ENCODE peak calls at places on chromosomes 4 and X, in nine cellular contexts. J, K, S, Y, H, T, Z, B and G are unnamed samples.

GRCh38 chr4:602559-602942 is 22.8 kb upstream of the PDE6B start:
- DNase-seq in J (peak), K (peak), S (peak), Y (peak), H (peak), T (peak), Z (peak), B (no peak), G (no peak)

GRCh38 chr4:8709729-8710360 is 117.3 kb downstream of the CPZ start:
- DNase-seq in J (no peak), K (peak), S (no peak), Y (peak), H (no peak), T (peak), Z (no peak), B (no peak), G (peak)

GRCh38 chr4:5890063-5890727 is 2.7 kb downstream of the CRMP1 start:
- DNase-seq in J (no peak), K (peak), S (peak), Y (no peak), H (no peak), T (no peak), Z (no peak), B (no peak), G (no peak)

GRCh38 chrX:41198410-41198809 is 113.2 kb downstream of the USP9X start:
- DNase-seq in J (no peak), K (no peak), S (no peak), Y (no peak), H (no peak), T (no peak), Z (no peak), B (no peak), G (no peak)

GRCh38 chr4:52566136-52567031 is 92.7 kb downstream of the USP46 start:
- DNase-seq in J (no peak), K (no peak), S (no peak), Y (no peak), H (no peak), T (no peak), Z (no peak), B (no peak), G (no peak)

GRCh38 chr4:86775061-86775460 is 74.1 kb downstream of the SLC10A6 start:
- DNase-seq in J (no peak), K (no peak), S (no peak), Y (no peak), H (no peak), T (no peak), Z (no peak), B (no peak), G (no peak)

GRCh38 chr4:100428051-100428450 is 89.8 kb downstream of the EMCN start:
- DNase-seq in J (no peak), K (no peak), S (no peak), Y (no peak), H (no peak), T (no peak), Z (no peak), B (no peak), G (no peak)

GRCh38 chr4:7515390-7515902 is 80.7 kb upstream of the PSAPL1 start:
- DNase-seq in J (no peak), K (no peak), S (no peak), Y (no peak), H (no peak), T (no peak), Z (no peak), B (no peak), G (no peak)

GRCh38 chrX:40007136-40007535 is 90.6 kb downstream of the BCOR start:
- DNase-seq in J (no peak), K (peak), S (peak), Y (no peak), H (no peak), T (no peak), Z (no peak), B (no peak), G (no peak)

GRCh38 chr4:56606385-56606784 is 74.7 kb downstream of the HOPX start:
- DNase-seq in J (no peak), K (no peak), S (no peak), Y (no peak), H (no peak), T (no peak), Z (no peak), B (no peak), G (no peak)

GRCh38 chr4:4260185-4260751 is 12.2 kb upstream of the TMEM128 start:
- DNase-seq in J (no peak), K (no peak), S (no peak), Y (no peak), H (no peak), T (no peak), Z (peak), B (no peak), G (no peak)

GRCh38 chrX:23389196-23389792 is 54.6 kb downstream of the PTCHD1 start:
- DNase-seq in J (no peak), K (peak), S (no peak), Y (peak), H (no peak), T (no peak), Z (no peak), B (no peak), G (no peak)

GRCh38 chr4:7430368-7430964 is 4.3 kb downstream of the PSAPL1 start:
- DNase-seq in J (no peak), K (peak), S (peak), Y (peak), H (peak), T (no peak), Z (no peak), B (no peak), G (peak)

GRCh38 chrX:84188320-84188834 is 378 bp upstream of the RPS6KA6 start:
- DNase-seq in J (no peak), K (no peak), S (peak), Y (peak), H (no peak), T (peak), Z (no peak), B (peak), G (peak)

GRCh38 chr4:169208516-169208915 is 62.2 kb downstream of the SH3RF1 start:
- DNase-seq in J (no peak), K (no peak), S (peak), Y (no peak), H (no peak), T (no peak), Z (no peak), B (no peak), G (no peak)

GRCh38 chr4:123632646-123633045 is 236.1 kb downstream of the SPRY1 start:
- DNase-seq in J (no peak), K (no peak), S (no peak), Y (no peak), H (no peak), T (no peak), Z (no peak), B (no peak), G (no peak)

GRCh38 chr4:176545886-176546285 is 226.1 kb downstream of the SPCS3 start:
- DNase-seq in J (no peak), K (no peak), S (no peak), Y (no peak), H (no peak), T (no peak), Z (no peak), B (no peak), G (no peak)

GRCh38 chrX:84729809-84730208 is 227.6 kb upstream of the HDX start:
- DNase-seq in J (no peak), K (peak), S (peak), Y (no peak), H (no peak), T (peak), Z (peak), B (no peak), G (peak)

GRCh38 chrX:11739796-11740195 is 18.2 kb upstream of the MSL3 start:
- DNase-seq in J (no peak), K (no peak), S (no peak), Y (no peak), H (no peak), T (no peak), Z (no peak), B (no peak), G (no peak)

GRCh38 chr4:111871802-111872201 is 273.5 kb upstream of the FAM241A start:
- DNase-seq in J (no peak), K (no peak), S (no peak), Y (no peak), H (no peak), T (no peak), Z (no peak), B (no peak), G (no peak)

GRCh38 chr4:8754634-8755589 is 116.7 kb downstream of the HMX1 start:
- DNase-seq in J (no peak), K (peak), S (no peak), Y (peak), H (peak), T (peak), Z (no peak), B (no peak), G (peak)

GRCh38 chr4:140711910-140712309 is 44.3 kb downstream of the TBC1D9 start:
- DNase-seq in J (no peak), K (no peak), S (no peak), Y (no peak), H (no peak), T (no peak), Z (no peak), B (no peak), G (no peak)

GRCh38 chr4:124711469-124712416 is 789 bp downstream of the ANKRD50 start:
- DNase-seq in J (peak), K (peak), S (peak), Y (peak), H (peak), T (no peak), Z (peak), B (peak), G (peak)

GRCh38 chr4:153963216-153963615 is 174.3 kb upstream of the SFRP2 start:
- DNase-seq in J (no peak), K (no peak), S (peak), Y (no peak), H (no peak), T (no peak), Z (no peak), B (no peak), G (no peak)

GRCh38 chrX:75327607-75328006 is 53.7 kb downstream of the UPRT start:
- DNase-seq in J (no peak), K (no peak), S (no peak), Y (no peak), H (no peak), T (no peak), Z (no peak), B (no peak), G (no peak)

GRCh38 chrX:136710324-136710951 is 62.5 kb downstream of the CD40LG start:
- DNase-seq in J (no peak), K (no peak), S (no peak), Y (no peak), H (no peak), T (no peak), Z (no peak), B (no peak), G (no peak)

GRCh38 chr4:105059337-105059736 is 87.3 kb upstream of the TET2 start:
- DNase-seq in J (no peak), K (no peak), S (no peak), Y (no peak), H (no peak), T (no peak), Z (no peak), B (no peak), G (no peak)

GRCh38 chrX:2552621-2553297 is 52.0 kb upstream of the DHRSX start:
- DNase-seq in J (no peak), K (no peak), S (no peak), Y (no peak), H (no peak), T (no peak), Z (no peak), B (no peak), G (no peak)

DNA sequence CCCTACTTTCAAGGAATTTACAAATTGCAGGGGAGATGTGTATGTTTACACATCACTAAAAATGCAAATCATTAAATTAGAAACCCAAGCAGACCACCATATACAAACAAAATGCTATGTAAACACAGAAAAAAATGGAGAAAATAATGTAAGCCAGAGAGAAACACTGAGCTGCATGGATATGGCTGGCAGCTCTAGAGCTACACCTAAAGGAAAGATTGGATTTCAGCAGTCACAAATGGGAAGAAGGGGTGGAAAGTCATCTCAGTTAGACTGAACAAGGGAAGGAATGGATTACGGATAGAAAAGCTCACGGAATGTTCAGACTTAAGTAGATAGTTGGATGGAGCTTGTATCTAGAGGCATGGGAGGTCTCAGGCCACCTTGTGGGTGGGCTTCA is 186.3 kb downstream of the MOSPD2 start:
- DNase-seq in J (no peak), K (no peak), S (no peak), Y (no peak), H (no peak), T (no peak), Z (no peak), B (no peak), G (no peak)
- TF ChIP-seq CTCF in J (no peak), K (peak), S (no peak), Y (no peak), H (no peak), T (no peak), Z (no peak), B (no peak), G (no peak)

GRCh38 chr4:133483600-133484246 is 334.6 kb downstream of the PCDH10 start:
- DNase-seq in J (no peak), K (peak), S (peak), Y (no peak), H (no peak), T (no peak), Z (no peak), B (no peak), G (no peak)
- TF ChIP-seq CTCF in J (peak), K (peak), S (peak), Y (peak), H (no peak), T (peak), Z (peak), B (no peak), G (no peak)

GRCh38 chr4:88649716-88650115 is 47.9 kb downstream of the NAP1L5 start:
- DNase-seq in J (no peak), K (no peak), S (no peak), Y (no peak), H (no peak), T (no peak), Z (no peak), B (no peak), G (no peak)
- TF ChIP-seq CTCF in J (no peak), K (no peak), S (no peak), Y (no peak), H (no peak), T (no peak), Z (no peak), B (no peak), G (no peak)

DNA sequence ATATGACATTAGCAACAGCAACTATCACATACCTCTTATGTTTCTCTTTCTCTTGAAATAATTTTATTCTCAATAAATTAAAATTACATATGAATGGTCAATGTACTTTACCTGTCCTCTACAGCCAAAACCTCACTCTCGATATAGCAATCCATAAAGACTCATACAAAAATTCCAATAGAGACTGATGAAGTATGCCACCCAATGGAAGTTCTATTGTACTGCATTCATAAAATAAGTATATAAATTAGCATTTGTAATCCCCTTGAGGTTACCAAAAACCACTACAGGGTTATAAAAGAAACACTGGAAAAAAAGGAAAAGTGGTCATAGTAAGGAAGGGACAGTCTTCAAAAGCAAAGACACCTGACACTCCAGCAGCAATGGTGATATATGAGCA is 32.8 kb downstream of the CLDN2 start:
- DNase-seq in J (no peak), K (no peak), S (no peak), Y (no peak), H (no peak), T (no peak), Z (peak), B (no peak), G (no peak)
- TF ChIP-seq CTCF in J (peak), K (peak), S (peak), Y (peak), H (peak), T (peak), Z (peak), B (no peak), G (peak)

DNA sequence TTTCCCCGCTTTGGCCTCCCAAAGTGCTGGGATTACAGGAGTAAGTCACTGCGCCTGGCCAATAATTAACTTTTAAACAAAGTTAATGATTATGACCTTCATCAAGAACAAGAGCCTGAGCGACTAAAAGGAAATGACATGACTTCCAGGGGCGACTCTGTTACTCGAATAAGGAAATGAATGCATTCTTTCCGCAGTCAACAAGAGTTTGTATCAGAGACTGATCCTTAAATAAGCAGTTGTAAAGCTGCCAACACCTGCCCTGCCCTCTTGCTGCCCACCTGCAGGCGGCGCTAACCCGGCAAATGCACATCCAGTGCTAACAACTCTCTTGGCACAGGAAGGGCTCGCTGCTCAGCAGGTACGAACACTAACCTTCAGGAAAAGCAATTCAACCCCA is 27.3 kb downstream of the WDR1 start:
- DNase-seq in J (no peak), K (peak), S (no peak), Y (peak), H (no peak), T (peak), Z (no peak), B (no peak), G (no peak)
- TF ChIP-seq CTCF in J (peak), K (peak), S (peak), Y (peak), H (no peak), T (peak), Z (peak), B (no peak), G (no peak)

GRCh38 chr4:107034091-107034698 is 1.9 kb downstream of the DKK2 start:
- DNase-seq in J (peak), K (peak), S (peak), Y (no peak), H (no peak), T (peak), Z (no peak), B (no peak), G (peak)
- TF ChIP-seq CTCF in J (peak), K (peak), S (peak), Y (no peak), H (no peak), T (no peak), Z (no peak), B (no peak), G (no peak)

DNA sequence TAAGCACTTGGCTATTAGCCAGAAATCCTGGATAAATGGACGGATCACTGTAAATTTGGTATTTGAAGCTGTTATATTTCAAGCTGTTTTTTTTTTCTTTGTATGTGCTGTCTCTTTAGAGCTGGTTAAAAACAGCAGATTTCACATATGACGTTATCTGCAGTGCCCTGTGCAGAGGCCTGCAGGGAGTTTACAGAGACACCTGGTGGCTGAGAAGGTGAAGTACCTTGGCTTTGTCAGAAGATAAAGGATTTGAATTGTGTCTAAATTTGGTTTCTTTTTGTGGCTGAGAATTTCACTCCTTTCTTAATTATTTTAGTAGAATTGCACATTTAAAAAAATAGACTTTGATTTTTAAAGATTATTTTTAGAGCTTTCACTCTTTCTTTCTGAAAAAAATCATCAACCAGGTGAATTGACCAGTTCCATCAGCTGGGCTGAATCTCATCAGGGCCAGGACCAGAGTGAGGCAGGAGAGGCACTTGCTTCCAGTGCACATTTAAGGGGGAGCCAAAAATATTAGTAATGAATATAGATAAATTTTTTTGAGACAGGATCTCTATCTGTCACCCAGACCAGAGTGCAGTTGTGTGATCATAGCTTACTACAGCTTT is 9.6 kb upstream of the CHRNA9 start:
- DNase-seq in J (no peak), K (no peak), S (peak), Y (no peak), H (peak), T (no peak), Z (peak), B (no peak), G (no peak)
- TF ChIP-seq CTCF in J (peak), K (peak), S (peak), Y (peak), H (peak), T (peak), Z (peak), B (no peak), G (no peak)

GRCh38 chr4:71550220-71551190 is 211.7 kb downstream of the SLC4A4 start:
- DNase-seq in J (no peak), K (peak), S (peak), Y (no peak), H (no peak), T (no peak), Z (no peak), B (no peak), G (no peak)
- TF ChIP-seq CTCF in J (peak), K (peak), S (peak), Y (no peak), H (no peak), T (no peak), Z (no peak), B (no peak), G (no peak)